ENCODE peak calls at places on chromosome 12, in ten cellular contexts. D is fibroblast of lung, S is kidney epithelial cell, A is fibroblast of pulmonary artery, T is progenitor cell of endocrine pancreas, H is fibroblast of mammary gland, W is neural progenitor cell, B is GM12865, U is AG09309, Z is endodermal cell. Q is an unnamed sample.

GRCh38 chr12:3882896-3883564 is 9.8 kb upstream of the PARP11 start:
- DNase-seq in W (no peak), D (peak; percentile 7), H (peak; percentile 31), U (no peak), T (no peak), B (peak; percentile 19), Z (no peak), A (peak; percentile 36), S (no peak), Q (no peak)

GRCh38 chr12:22518998-22519397 is 25.3 kb downstream of the C2CD5 start:
- DNase-seq in T (no peak), Z (no peak), A (peak; percentile 18), D (peak; percentile 34), W (no peak), U (no peak), S (no peak), B (no peak), H (peak; percentile 92), Q (no peak)

GRCh38 chr12:71755146-71755892 is 656 bp downstream of the RAB21 start:
- DNase-seq in A (peak; percentile 64), H (peak; percentile 84), S (peak; percentile 31), T (no peak), U (no peak), D (peak; percentile 64), B (peak; percentile 77), W (peak; percentile 12), Z (no peak), Q (peak; percentile 68)

GRCh38 chr12:75756771-75757170 is 245.4 kb upstream of the KRR1 start:
- DNase-seq in W (no peak), T (no peak), B (no peak), H (no peak), D (no peak), Z (no peak), A (no peak), S (no peak), U (no peak), Q (no peak)

GRCh38 chr12:107122452-107122958 is 29.2 kb upstream of the CRY1 start:
- DNase-seq in A (no peak), W (no peak), B (no peak), D (no peak), S (no peak), T (no peak), Z (peak; percentile 66), H (no peak), U (no peak), Q (no peak)

GRCh38 chr12:72330291-72330690 is 58.1 kb downstream of the TRHDE start:
- DNase-seq in Z (peak; percentile 73), B (no peak), T (no peak), H (peak; percentile 0), U (peak; percentile 50), S (peak; percentile 69), W (peak; percentile 70), D (peak; percentile 61), A (no peak), Q (no peak)

GRCh38 chr12:41924111-41924510 is 220.6 kb downstream of the GXYLT1 start:
- DNase-seq in D (peak; percentile 6), U (no peak), S (no peak), T (no peak), A (no peak), H (no peak), W (no peak), B (no peak), Z (no peak), Q (no peak)

GRCh38 chr12:30862486-30862885 is 64.1 kb upstream of the TSPAN11 start:
- DNase-seq in U (no peak), H (peak; percentile 71), W (no peak), T (no peak), B (no peak), Z (peak; percentile 12), D (peak; percentile 54), S (no peak), A (peak; percentile 67), Q (no peak)

GRCh38 chr12:8681129-8681902 is 16.5 kb upstream of the RIMKLB start:
- DNase-seq in B (no peak), S (no peak), A (peak; percentile 96), D (peak; percentile 91), T (no peak), U (no peak), W (no peak), Z (peak; percentile 78), H (peak; percentile 21), Q (no peak)

GRCh38 chr12:25924535-25925001 is 33.9 kb upstream of the RASSF8 start:
- DNase-seq in B (no peak), T (no peak), S (no peak), W (peak; percentile 41), D (no peak), Z (peak; percentile 67), A (no peak), H (no peak), U (peak; percentile 41), Q (no peak)

GRCh38 chr12:106068296-106068695 is 70.5 kb downstream of the NUAK1 start:
- DNase-seq in A (no peak), H (no peak), T (no peak), S (no peak), W (no peak), U (no peak), Z (no peak), B (no peak), D (no peak), Q (no peak)

GRCh38 chr12:109113661-109114321 is 2.6 kb upstream of the ACACB start:
- DNase-seq in D (no peak), U (no peak), A (peak; percentile 21), S (no peak), T (no peak), H (no peak), W (no peak), B (no peak), Z (no peak), Q (no peak)

GRCh38 chr12:88957358-88957757 is 377.1 kb upstream of the KITLG start:
- DNase-seq in Z (no peak), D (no peak), S (no peak), B (no peak), A (no peak), U (no peak), H (peak; percentile 50), T (no peak), W (no peak), Q (no peak)

GRCh38 chr12:24025153-24025798 is 75.8 kb upstream of the SOX5 start:
- DNase-seq in W (peak; percentile 20), S (no peak), Z (no peak), B (no peak), H (peak; percentile 21), T (no peak), A (peak; percentile 24), D (no peak), U (no peak), Q (no peak)
- TF ChIP-seq CTCF in W (peak; percentile 71), S (peak; percentile 52), Z (peak; percentile 99), B (peak; percentile 34), H (peak; percentile 66), T (peak; percentile 83), A (peak; percentile 59), D (peak; percentile 29), U (no peak), Q (no peak)

GRCh38 chr12:56451147-56451546 is 1.9 kb upstream of the TIMELESS start:
- DNase-seq in W (no peak), D (no peak), U (no peak), S (no peak), Z (no peak), A (no peak), T (no peak), B (no peak), H (no peak), Q (no peak)

GRCh38 chr12:56449622-56449984 is 377 bp upstream of the TIMELESS start:
- DNase-seq in U (no peak), W (no peak), S (no peak), A (no peak), H (no peak), T (no peak), B (no peak), D (no peak), Z (no peak), Q (no peak)

GRCh38 chr12:56454557-56454956 is at the start of gene MIP:
- DNase-seq in U (no peak), S (no peak), T (no peak), Z (no peak), W (no peak), A (no peak), H (no peak), B (no peak), D (no peak), Q (no peak)

GRCh38 chr12:56450241-56450640 is 1.0 kb upstream of the TIMELESS start:
- DNase-seq in B (no peak), W (peak; percentile 33), Z (no peak), A (no peak), U (no peak), D (no peak), S (no peak), T (no peak), H (no peak), Q (no peak)

GRCh38 chr12:56448860-56449621 is at the start of gene TIMELESS:
- DNase-seq in D (peak; percentile 82), A (peak; percentile 85), H (peak; percentile 82), W (peak; percentile 95), S (peak; percentile 59), T (peak; percentile 68), B (peak; percentile 93), U (no peak), Z (peak; percentile 98), Q (peak; percentile 85)
- TF ChIP-seq CTCF in D (no peak), A (no peak), H (no peak), W (no peak), S (no peak), T (no peak), B (no peak), U (no peak), Z (peak; percentile 20), Q (no peak)

GRCh38 chr12:6752181-6752930 is 585 bp downstream of the MLF2 start:
- DNase-seq in U (no peak), W (peak; percentile 79), D (peak; percentile 60), A (peak; percentile 62), T (no peak), H (peak; percentile 60), B (peak; percentile 46), Z (peak; percentile 69), S (no peak), Q (no peak)
- TF ChIP-seq CTCF in U (peak; percentile 64), W (peak; percentile 38), D (peak; percentile 38), A (peak; percentile 55), T (peak; percentile 53), H (peak; percentile 50), B (no peak), Z (peak; percentile 74), S (peak; percentile 47), Q (no peak)

GRCh38 chr12:110337912-110338710 is 57.1 kb downstream of the ATP2A2 start:
- DNase-seq in T (no peak), W (no peak), H (no peak), D (no peak), Z (peak; percentile 39), S (no peak), U (no peak), B (no peak), A (no peak), Q (no peak)

GRCh38 chr12:110335481-110336045 is 54.5 kb downstream of the ATP2A2 start:
- DNase-seq in S (no peak), D (no peak), B (no peak), W (no peak), U (no peak), T (no peak), Z (peak; percentile 46), H (no peak), A (no peak), Q (no peak)

GRCh38 chr12:110340706-110341105 is 59.7 kb downstream of the ATP2A2 start:
- DNase-seq in S (no peak), A (no peak), D (peak; percentile 32), U (no peak), H (no peak), B (no peak), W (no peak), Z (peak; percentile 48), T (no peak), Q (no peak)

GRCh38 chr12:110339184-110339952 is 58.3 kb downstream of the ATP2A2 start:
- DNase-seq in U (no peak), S (no peak), T (no peak), A (no peak), D (no peak), W (no peak), B (no peak), H (no peak), Z (peak; percentile 35), Q (no peak)

GRCh38 chr12:110338754-110339153 is 57.7 kb downstream of the ATP2A2 start:
- DNase-seq in T (no peak), U (no peak), B (peak; percentile 38), S (no peak), D (no peak), W (no peak), Z (peak; percentile 70), H (no peak), A (peak; percentile 29), Q (no peak)
- TF ChIP-seq CTCF in T (peak; percentile 15), U (no peak), B (peak; percentile 11), S (no peak), D (no peak), W (peak; percentile 7), Z (peak; percentile 62), H (peak; percentile 12), A (peak; percentile 23), Q (no peak)

Q was measured in activated B cell treated with CpG ODN at 0.5 μM for 24 hours.